ENCODE peak calls at places on chromosomes 13 and 19, in nine cellular contexts. D is Calu3; F is WTC11; W is iPS DF 19.7; E is mesenchymal stem cell; A is HEK293T; B is activated CD4-positive, alpha-beta memory T cell treated with anti-CD3 and anti-CD28 coated beads for 36 hours; L is cardiac muscle cell; H is NCI-H1694. P is an unnamed sample.

GRCh38 chr19:47331931-47332547 is at the start of gene C5AR2:
- DNase-seq in W (no peak), D (no peak), L (no peak), F (no peak), E (no peak), B (no peak), A (no peak), H (no peak), P (no peak)

GRCh38 chr13:34076943-34077703 is 259.2 kb downstream of the RFC3 start:
- DNase-seq in A (peak; percentile 12), W (no peak), L (peak; percentile 49), F (no peak), E (peak; percentile 53), B (no peak), H (no peak), D (no peak), P (no peak)

GRCh38 chr19:43446746-43447489 is 18.5 kb downstream of the LYPD3 start:
- DNase-seq in F (peak; percentile 84), A (peak; percentile 80), W (peak; percentile 23), L (peak; percentile 78), B (peak; percentile 87), D (peak; percentile 84), H (peak; percentile 59), E (peak; percentile 73), P (peak; percentile 56)

GRCh38 chr19:40719414-40719894 is 2.5 kb downstream of the ITPKC start:
- DNase-seq in H (no peak), A (no peak), L (no peak), W (no peak), E (peak; percentile 11), B (no peak), F (no peak), D (no peak), P (no peak)

GRCh38 chr19:37564624-37565369 is 29.8 kb downstream of the ZNF571 start:
- DNase-seq in F (no peak), A (no peak), L (no peak), B (no peak), H (no peak), E (peak; percentile 4), W (no peak), D (no peak), P (no peak)

GRCh38 chr13:36885901-36886300 is 34.1 kb downstream of the SMAD9 start:
- DNase-seq in E (no peak), L (no peak), W (no peak), H (no peak), B (no peak), A (no peak), D (no peak), F (no peak), P (no peak)

GRCh38 chr13:60654405-60654804 is 257.4 kb downstream of the TDRD3 start:
- DNase-seq in L (peak; percentile 36), H (peak; percentile 5), F (peak; percentile 49), A (peak; percentile 23), B (no peak), D (no peak), E (peak; percentile 0), W (no peak), P (peak; percentile 42)

GRCh38 chr19:44745386-44745831 is 3.1 kb upstream of the BCL3 start:
- DNase-seq in L (peak; percentile 92), A (no peak), F (peak; percentile 41), D (peak; percentile 52), W (no peak), H (no peak), B (no peak), E (peak; percentile 90), P (no peak)

GRCh38 chr19:50703915-50704548 is 15.6 kb downstream of the SHANK1 start:
- DNase-seq in E (no peak), W (no peak), A (peak; percentile 47), L (peak; percentile 9), H (no peak), B (no peak), D (peak; percentile 40), F (no peak), P (no peak)

GRCh38 chr13:42803563-42804212 is 22.3 kb downstream of the FAM216B start:
- DNase-seq in W (no peak), H (no peak), A (no peak), F (no peak), B (no peak), D (no peak), L (peak; percentile 37), E (peak; percentile 78), P (no peak)

GRCh38 chr19:2123682-2124387 is 27.1 kb downstream of the IZUMO4 start:
- DNase-seq in H (no peak), W (no peak), B (peak; percentile 23), F (peak; percentile 69), L (peak; percentile 9), D (peak; percentile 5), A (no peak), E (peak; percentile 11), P (no peak)

GRCh38 chr13:108917581-108917980 is 288.2 kb downstream of the MYO16 start:
- DNase-seq in H (no peak), D (no peak), L (peak; percentile 70), A (no peak), W (no peak), E (peak; percentile 12), B (no peak), F (no peak), P (no peak)

GRCh38 chr13:98474761-98475160 is 102.1 kb downstream of the STK24 start:
- DNase-seq in W (no peak), H (no peak), F (no peak), A (no peak), E (no peak), D (no peak), L (no peak), B (no peak), P (no peak)

GRCh38 chr13:84570831-84571230 is 688.6 kb upstream of the SLITRK1 start:
- DNase-seq in L (no peak), H (no peak), A (no peak), E (no peak), B (no peak), W (no peak), D (no peak), F (no peak), P (no peak)

GRCh38 chr13:43153436-43154082 is 130.2 kb downstream of the DNAJC15 start:
- DNase-seq in A (no peak), D (peak; percentile 6), E (peak; percentile 82), L (peak; percentile 73), H (no peak), F (no peak), B (no peak), W (no peak), P (no peak)

GRCh38 chr19:27735314-27735713 is 1477.6 kb downstream of the UQCRFS1 start:
- DNase-seq in B (no peak), F (no peak), L (no peak), H (no peak), A (no peak), W (no peak), E (no peak), D (no peak), P (no peak)